ENCODE peak calls at places on chromosomes 6 and 20, in five cellular contexts. S, J, Z, T and Y are unnamed samples.
A peak's percentile ranks its signal among the peaks of the same experiment; 100 is the strongest.

GRCh38 chr6:88380083-88380482 is 213.9 kb upstream of the CNR1 start:
- DNase-seq in S (no peak), T (no peak), Z (no peak), J (peak; percentile 32), Y (no peak)

GRCh38 chr6:157239671-157240058 is 83.7 kb downstream of the TMEM242 start:
- DNase-seq in S (no peak), Z (no peak), T (no peak), J (no peak), Y (no peak)

GRCh38 chr6:169702640-169703246 is 817 bp downstream of the C6orf120 start:
- DNase-seq in T (no peak), S (peak; percentile 37), J (no peak), Z (no peak), Y (no peak)

GRCh38 chr6:89251170-89251569 is 34.0 kb upstream of the GABRR1 start:
- DNase-seq in T (no peak), J (no peak), S (no peak), Z (no peak), Y (peak; percentile 12)

GRCh38 chr6:170165501-170166117 is 125.3 kb downstream of the DLL1 start:
- DNase-seq in S (no peak), T (no peak), J (no peak), Z (no peak), Y (no peak)

GRCh38 chr6:78513856-78514255 is 353.5 kb upstream of the IRAK1BP1 start:
- DNase-seq in S (no peak), J (no peak), Z (no peak), T (no peak), Y (no peak)

GRCh38 chr20:4610871-4611270 is 110.8 kb upstream of the PRND start:
- DNase-seq in J (no peak), Z (no peak), T (no peak), S (no peak), Y (no peak)

GRCh38 chr6:48229849-48230248 is 118.9 kb upstream of the PTCHD4 start:
- DNase-seq in Z (no peak), T (peak; percentile 28), S (no peak), J (no peak), Y (no peak)

GRCh38 chr20:26216025-26216424 is 519.4 kb upstream of the ZNF337 start:
- DNase-seq in T (peak; percentile 11), S (no peak), J (no peak), Z (no peak), Y (no peak)

GRCh38 chr6:22681761-22682160 is 112.4 kb downstream of the HDGFL1 start:
- DNase-seq in J (no peak), S (no peak), Z (no peak), T (no peak), Y (no peak)

DNA sequence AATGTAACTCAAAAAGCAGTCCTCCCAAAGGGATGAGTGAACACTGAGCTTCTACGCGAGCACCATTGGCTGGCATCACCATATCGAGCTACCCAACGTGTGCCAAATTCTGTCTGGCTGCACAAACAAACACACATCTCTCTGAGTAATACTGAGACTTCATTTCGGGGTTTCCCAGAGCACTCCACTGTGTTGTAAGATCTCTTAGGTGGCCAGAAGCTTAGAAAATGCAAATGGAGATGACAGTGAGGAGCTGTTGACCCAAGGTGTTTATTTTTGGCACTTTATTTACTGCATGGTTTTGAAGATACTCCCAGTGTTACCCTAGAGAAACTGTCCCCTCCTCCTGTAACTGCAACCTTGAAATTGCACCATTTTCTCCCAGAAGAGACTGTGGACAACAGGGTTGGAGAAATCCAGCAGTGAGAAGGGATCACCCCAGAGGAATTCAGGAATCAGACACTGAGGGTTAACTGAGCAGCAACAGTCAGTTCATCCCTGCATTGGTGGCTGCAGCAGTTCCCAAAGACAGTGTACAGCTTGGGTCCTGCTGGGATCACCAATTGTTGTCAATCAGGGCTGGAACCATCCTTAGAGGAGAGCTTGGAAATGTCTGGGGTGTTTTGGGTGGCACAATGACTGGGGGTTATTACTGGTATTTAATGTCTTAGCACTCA is 1.0 kb upstream of the RIPOR2 start:
- DNase-seq in S (no peak), T (no peak), J (no peak), Z (no peak), Y (no peak)
- H3K4me3 ChIP-seq in S (no peak overlapping the region), T (no peak overlapping the region), J (no peak overlapping the region), Z (no peak overlapping the region), Y (no peak overlapping the region)

GRCh38 chr6:158506577-158506976 is 53.3 kb upstream of the TMEM181 start:
- DNase-seq in S (no peak), T (no peak), J (no peak), Z (no peak), Y (no peak)
- TF ChIP-seq CTCF in S (no peak), T (peak; percentile 47), J (no peak), Z (peak; percentile 46), Y (peak; percentile 37)

GRCh38 chr6:127518212-127518709 is 874 bp downstream of the MTCL3 start:
- DNase-seq in J (no peak), Z (no peak), T (no peak), S (no peak), Y (no peak)
- H3K4me3 ChIP-seq in J (no peak overlapping the region), Z (peak overlapping the region; percentile 58), T (peak overlapping the region; percentile 35), S (no peak overlapping the region), Y (peak overlapping the region; percentile 58)

DNA sequence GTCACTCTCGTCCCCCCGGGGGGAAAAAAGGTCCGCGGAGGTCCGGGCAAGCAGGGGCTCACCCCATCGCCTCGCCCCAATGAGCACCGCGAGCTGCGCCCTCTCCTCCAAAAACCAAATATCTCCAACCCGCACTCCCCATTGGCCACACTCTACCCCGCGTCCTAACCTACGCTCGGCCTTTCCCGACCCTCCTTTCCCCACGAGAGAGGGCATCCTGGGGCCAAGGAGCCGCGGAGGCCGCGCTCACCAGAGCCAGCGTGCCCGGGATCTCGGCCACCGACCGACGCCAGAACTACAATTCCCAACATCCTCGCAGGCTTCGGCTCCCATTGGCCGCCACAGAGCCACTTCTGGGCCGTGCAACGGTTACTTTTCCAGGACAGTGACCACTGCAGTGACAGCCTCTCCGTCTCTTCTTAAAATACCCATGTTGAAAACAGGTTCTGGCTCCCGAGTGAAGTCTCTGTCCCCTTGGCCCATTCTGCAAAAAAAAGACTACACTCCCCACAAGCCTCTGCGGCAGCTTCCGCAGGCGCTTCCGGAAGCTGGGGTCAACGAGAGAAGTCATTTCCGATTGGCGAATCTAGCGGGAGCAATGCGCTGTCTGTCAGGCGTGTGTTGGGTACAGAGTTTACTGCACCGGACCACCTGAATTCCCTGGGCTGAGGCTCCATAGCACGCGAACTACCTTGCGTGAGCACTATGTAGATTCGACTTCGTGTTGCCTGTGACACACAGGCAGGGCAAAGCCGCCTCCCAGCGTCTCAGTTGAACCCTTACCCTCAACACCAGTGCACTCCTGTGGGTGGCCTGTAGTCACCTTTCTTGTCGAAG is at the start of gene ZNF343:
- DNase-seq in S (peak; percentile 69), T (peak; percentile 48), Z (peak; percentile 48), J (peak; percentile 81), Y (peak; percentile 31)
- TF ChIP-seq CTCF in S (no peak), T (no peak), Z (no peak), J (no peak), Y (no peak)

GRCh38 chr6:137878810-137879285 is 11.8 kb downstream of the TNFAIP3 start:
- DNase-seq in J (no peak), S (no peak), T (no peak), Z (no peak), Y (no peak)
- H3K4me3 ChIP-seq in J (no peak overlapping the region), S (no peak overlapping the region), T (no peak overlapping the region), Z (no peak overlapping the region), Y (no peak overlapping the region)